ENCODE peak calls at places on chromosomes 16 and 17, in six cellular contexts. Y is HCT116, U is NT2/D1, M is K562, W is H1, X is HepG2. N is an unnamed sample.

GRCh38 chr17:73643012-73643845 is 1.0 kb downstream of the SDK2 start:
- DNase-seq in U (no peak), W (peak), X (no peak), M (no peak), Y (no peak), N (no peak)

GRCh38 chr17:28491286-28491685 is 14.9 kb upstream of the FOXN1 start:
- DNase-seq in W (no peak), U (no peak), X (no peak), M (no peak), Y (no peak), N (no peak)

GRCh38 chr17:66299721-66300120 is 2.7 kb upstream of the PRKCA start:
- DNase-seq in M (no peak), W (no peak), Y (no peak), X (no peak), U (no peak), N (no peak)

GRCh38 chr17:40557531-40558299 is 7.6 kb downstream of the CCR7 start:
- DNase-seq in U (no peak), M (no peak), X (no peak), W (no peak), Y (no peak), N (no peak)

GRCh38 chr16:87921236-87921773 is 15.0 kb downstream of the CA5A start:
- DNase-seq in Y (peak), M (peak), W (no peak), X (no peak), U (no peak), N (no peak)

GRCh38 chr17:30380643-30381419 is 2.1 kb downstream of the CPD start:
- DNase-seq in Y (no peak), U (no peak), W (no peak), M (no peak), X (no peak), N (no peak)

GRCh38 chr17:14201087-14201486 is 35.6 kb downstream of the CDRT15 start:
- DNase-seq in X (no peak), M (no peak), W (no peak), U (no peak), Y (no peak), N (no peak)

GRCh38 chr16:85246473-85246872 is 134.2 kb upstream of the CIBAR2 start:
- DNase-seq in X (no peak), Y (no peak), M (no peak), W (no peak), U (no peak), N (no peak)

GRCh38 chr17:82216301-82217119 is 3.9 kb upstream of the CCDC57 start:
- DNase-seq in W (no peak), X (peak), U (no peak), M (no peak), Y (peak), N (peak)

GRCh38 chr17:59388070-59388556 is 56.7 kb downstream of the YPEL2 start:
- DNase-seq in M (peak), U (no peak), Y (no peak), W (no peak), X (no peak), N (no peak)

GRCh38 chr17:1695365-1695764 is 10.7 kb upstream of the PRPF8 start:
- DNase-seq in X (no peak), M (no peak), W (no peak), Y (no peak), U (no peak), N (peak)

GRCh38 chr17:64354396-64354795 is 36.3 kb downstream of the PECAM1 start:
- DNase-seq in Y (no peak), W (no peak), U (no peak), X (no peak), M (no peak), N (no peak)

GRCh38 chr17:77834170-77835115 is 124.1 kb upstream of the TNRC6C start:
- DNase-seq in M (peak), W (no peak), X (peak), U (peak), Y (peak), N (peak)

GRCh38 chr17:63525190-63525946 is 2.2 kb downstream of the KCNH6 start:
- DNase-seq in M (no peak), Y (no peak), U (no peak), X (no peak), W (no peak), N (no peak)

GRCh38 chr17:73831699-73832098 is 187.5 kb upstream of the SDK2 start:
- DNase-seq in M (no peak), X (no peak), Y (no peak), U (no peak), W (no peak), N (no peak)

GRCh38 chr16:53745126-53745525 is 41.2 kb downstream of the FTO start:
- DNase-seq in W (no peak), Y (no peak), X (no peak), M (no peak), U (no peak), N (no peak)

GRCh38 chr16:60142991-60143705 is 1409.0 kb upstream of the GOT2 start:
- DNase-seq in M (no peak), Y (no peak), X (no peak), W (no peak), U (no peak), N (no peak)

GRCh38 chr17:44331249-44331760 is 6.7 kb upstream of the SLC25A39 start:
- DNase-seq in W (peak), Y (peak), X (peak), M (peak), U (no peak), N (no peak)

GRCh38 chr17:44334315-44335181 is 9.9 kb upstream of the SLC25A39 start:
- DNase-seq in U (no peak), X (no peak), Y (no peak), M (no peak), W (no peak), N (no peak)

GRCh38 chr17:44335515-44336356 is 9.4 kb upstream of the GRN start:
- DNase-seq in U (no peak), Y (no peak), W (no peak), X (no peak), M (no peak), N (no peak)

GRCh38 chr17:44327715-44328449 is 3.3 kb upstream of the SLC25A39 start:
- DNase-seq in U (no peak), X (no peak), Y (no peak), M (no peak), W (no peak), N (no peak)

GRCh38 chr17:44333371-44333770 is 8.7 kb upstream of the SLC25A39 start:
- DNase-seq in U (no peak), Y (no peak), X (no peak), W (no peak), M (no peak), N (no peak)
- TF ChIP-seq ZNF274 in U (no peak), Y (no peak), X (no peak), W (no peak), M (no peak), N (no peak)

GRCh38 chr16:4262303-4262835 is 10.5 kb downstream of the TFAP4 start:
- DNase-seq in W (no peak), M (no peak), U (no peak), Y (no peak), X (no peak), N (no peak)

GRCh38 chr16:4261557-4262172 is 11.2 kb downstream of the TFAP4 start:
- DNase-seq in U (no peak), Y (peak), W (peak), X (peak), M (peak), N (no peak)

GRCh38 chr16:4265676-4266075 is 7.1 kb downstream of the TFAP4 start:
- DNase-seq in Y (no peak), W (no peak), M (no peak), U (no peak), X (no peak), N (no peak)

GRCh38 chr16:4264546-4264945 is 8.3 kb downstream of the TFAP4 start:
- DNase-seq in Y (no peak), W (no peak), M (no peak), X (no peak), U (no peak), N (no peak)

GRCh38 chr16:4263504-4264436 is 9.1 kb downstream of the TFAP4 start:
- DNase-seq in W (peak), M (peak), U (no peak), Y (peak), X (peak), N (no peak)
- TF ChIP-seq ZNF274 in W (no peak), M (no peak), U (no peak), Y (no peak), X (no peak), N (no peak)

GRCh38 chr17:38918129-38918913 is 7.1 kb upstream of the LASP1NB start:
- DNase-seq in U (no peak), M (no peak), W (peak), Y (no peak), X (no peak), N (no peak)

GRCh38 chr17:38919316-38920078 is 5.9 kb upstream of the LASP1NB start:
- DNase-seq in U (no peak), W (no peak), Y (no peak), X (no peak), M (no peak), N (no peak)

GRCh38 chr17:38917259-38917658 is 8.2 kb upstream of the LASP1NB start:
- DNase-seq in X (no peak), U (no peak), Y (no peak), W (no peak), M (no peak), N (no peak)

GRCh38 chr17:38920374-38921291 is 4.8 kb upstream of the LASP1NB start:
- DNase-seq in W (no peak), X (no peak), U (no peak), M (no peak), Y (no peak), N (no peak)

DNA sequence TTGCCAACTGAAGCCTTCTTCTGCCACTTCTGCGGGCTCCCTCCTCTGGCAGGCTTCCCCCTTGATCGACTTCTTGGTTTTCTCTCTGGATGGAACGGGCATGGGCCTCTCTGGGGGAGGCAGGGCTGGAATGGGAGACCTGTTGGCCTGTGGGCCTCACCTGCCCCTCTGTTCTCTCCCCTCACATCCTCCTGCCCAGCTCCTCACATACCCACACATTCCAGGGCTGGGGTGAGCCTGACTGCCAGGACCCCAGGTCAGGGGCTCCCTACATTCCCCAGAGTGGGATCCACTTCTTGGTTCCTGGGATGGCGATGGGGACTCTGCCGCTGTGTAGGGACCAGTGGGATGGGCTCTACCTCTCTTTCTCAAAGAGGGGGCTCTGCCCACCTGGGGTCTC is 6.5 kb upstream of the LASP1NB start:
- DNase-seq in X (no peak), W (peak), U (no peak), Y (no peak), M (no peak), N (no peak)
- TF ChIP-seq ZNF274 in X (no peak), W (no peak), U (no peak), Y (no peak), M (no peak), N (no peak)

GRCh38 chr16:30166202-30166902 is 17.1 kb upstream of the CORO1A start:
- DNase-seq in M (no peak), X (no peak), U (no peak), Y (no peak), W (no peak), N (peak)

GRCh38 chr16:30163538-30163937 is 19.9 kb upstream of the CORO1A start:
- DNase-seq in Y (no peak), W (no peak), U (no peak), M (no peak), X (no peak), N (no peak)
- TF ChIP-seq ZNF274 in Y (no peak), W (no peak), U (no peak), M (no peak), X (no peak), N (no peak)

GRCh38 chr17:50048146-50048720 is 7.7 kb upstream of the ITGA3 start:
- DNase-seq in W (no peak), Y (no peak), U (no peak), M (no peak), X (no peak), N (no peak)

GRCh38 chr17:50051082-50051576 is 4.8 kb upstream of the ITGA3 start:
- DNase-seq in U (no peak), M (peak), Y (peak), W (no peak), X (no peak), N (no peak)

GRCh38 chr17:50048988-50049387 is 6.9 kb upstream of the ITGA3 start:
- DNase-seq in X (no peak), Y (no peak), W (no peak), M (no peak), U (no peak), N (no peak)

GRCh38 chr17:50050431-50051032 is 5.4 kb upstream of the ITGA3 start:
- DNase-seq in W (no peak), U (no peak), M (no peak), X (no peak), Y (no peak), N (no peak)

GRCh38 chr17:50049636-50050035 is 6.3 kb upstream of the ITGA3 start:
- DNase-seq in M (no peak), Y (no peak), X (no peak), U (no peak), W (no peak), N (no peak)
- TF ChIP-seq ZNF274 in M (no peak), Y (no peak), X (no peak), U (no peak), W (no peak), N (no peak)

GRCh38 chr16:46948548-46949166 is 24.8 kb downstream of the DNAJA2 start:
- DNase-seq in M (no peak), X (peak), W (no peak), Y (no peak), U (no peak), N (no peak)
- TF ChIP-seq ZNF274 in M (no peak), X (peak), W (no peak), Y (no peak), U (no peak), N (no peak)

GRCh38 chr17:12613566-12613965 is 52.1 kb upstream of the MYOCD start:
- DNase-seq in Y (no peak), U (no peak), W (no peak), M (no peak), X (no peak), N (no peak)
- TF ChIP-seq ZNF274 in Y (no peak), U (no peak), W (no peak), M (no peak), X (no peak), N (no peak)

DNA sequence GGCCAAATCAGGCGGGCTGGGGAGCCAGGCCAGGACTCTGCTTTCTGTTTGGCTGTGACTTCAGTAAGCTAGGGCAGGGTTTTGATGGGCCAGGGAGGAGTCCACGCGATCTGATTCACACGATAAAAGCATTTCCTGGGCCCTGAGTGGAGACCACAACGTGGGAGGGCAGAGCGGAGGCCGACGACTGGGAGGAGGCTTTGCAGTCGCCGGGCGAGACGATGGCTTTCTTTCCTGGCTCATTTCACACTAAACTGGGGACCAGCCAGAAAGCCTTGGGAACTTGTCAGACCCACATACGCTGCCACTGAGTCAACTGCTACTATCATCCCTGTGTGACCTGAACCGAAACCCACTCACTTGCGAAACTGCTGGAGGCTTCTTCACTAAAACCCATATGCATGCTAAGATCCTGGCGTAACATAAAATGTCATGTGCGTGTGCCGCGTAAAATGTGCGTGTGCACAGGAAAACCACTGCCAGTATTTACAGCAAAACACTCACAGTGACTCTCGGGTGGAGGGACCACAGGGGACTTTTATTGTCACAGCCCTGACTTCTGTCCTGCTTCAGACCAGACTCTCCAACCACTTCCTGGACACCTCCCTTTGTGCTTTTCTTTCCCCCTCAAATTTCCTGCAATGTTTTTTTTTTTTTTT is 14.2 kb upstream of the RHBDF2 start:
- DNase-seq in X (no peak), Y (no peak), M (no peak), U (no peak), W (no peak), N (peak)
- TF ChIP-seq ZNF274 in X (no peak), Y (no peak), M (no peak), U (no peak), W (no peak), N (no peak)

N was measured in GM12878.